ENCODE peak calls at places on chromosomes 13 and 19, in five cellular contexts. G is AG04450, U is astrocyte, R is H9, M is esophagus muscularis mucosa. E is an unnamed sample.
A peak's percentile ranks its signal among the peaks of the same experiment; 100 is the strongest.

GRCh38 chr13:52906122-52906903 is 57.9 kb upstream of the PCDH8 start:
- DNase-seq in U (no peak), G (no peak), R (peak; percentile 51), M (no peak), E (no peak)

GRCh38 chr13:83867708-83868107 is 14.6 kb downstream of the SLITRK1 start:
- DNase-seq in G (no peak), R (peak; percentile 30), M (no peak), U (no peak), E (no peak)

GRCh38 chr13:36966404-36966803 is 32.7 kb downstream of the ALG5 start:
- DNase-seq in M (no peak), R (no peak), G (no peak), U (no peak), E (no peak)

GRCh38 chr13:76637651-76638111 is 248.5 kb downstream of the KCTD12 start:
- DNase-seq in M (no peak), R (no peak), G (no peak), U (peak; percentile 12), E (no peak)

GRCh38 chr19:367561-367960 is 23.0 kb upstream of the MIER2 start:
- DNase-seq in G (no peak), U (no peak), M (no peak), R (peak; percentile 16), E (no peak)

GRCh38 chr13:49622174-49622946 is 5.9 kb upstream of the ARL11 start:
- DNase-seq in U (no peak), G (no peak), M (no peak), R (no peak), E (no peak)

GRCh38 chr19:53865523-53865917 is 2.2 kb upstream of the MYADM start:
- DNase-seq in G (no peak), M (no peak), R (no peak), U (no peak), E (no peak)

GRCh38 chr19:46786236-46787039 is 2.0 kb downstream of the SLC1A5 start:
- DNase-seq in R (no peak), U (peak; percentile 67), G (peak; percentile 66), M (peak; percentile 94), E (peak; percentile 57)

GRCh38 chr13:49641810-49642291 is 13.5 kb downstream of the ARL11 start:
- DNase-seq in R (no peak), U (peak; percentile 79), G (peak; percentile 61), M (no peak), E (no peak)

GRCh38 chr13:28622286-28622685 is 36.6 kb upstream of the POMP start:
- DNase-seq in G (no peak), U (no peak), M (no peak), R (no peak), E (no peak)

GRCh38 chr19:4267901-4268815 is 10.9 kb upstream of the SHD start:
- DNase-seq in M (no peak), U (no peak), R (no peak), G (no peak), E (no peak)

GRCh38 chr19:16915135-16915534 is 26.3 kb downstream of the F2RL3 start:
- DNase-seq in G (no peak), R (no peak), U (no peak), M (no peak), E (no peak)
- H3K9me3 ChIP-seq in G (peaks cover 58% of the 10 kb centered on the region), R (peaks cover 7% of the 10 kb centered on the region), U (peaks cover 7% of the 10 kb centered on the region), M (no peaks in the 10 kb centered on the region), E (peaks cover 3% of the 10 kb centered on the region)

GRCh38 chr19:27770095-27770494 is 1442.9 kb downstream of the UQCRFS1 start:
- DNase-seq in M (no peak), U (no peak), R (no peak), G (no peak), E (no peak)
- H3K9me3 ChIP-seq in M (no peaks in the 10 kb centered on the region), U (peaks cover 18% of the 10 kb centered on the region), R (peaks cover 33% of the 10 kb centered on the region), G (peaks cover 68% of the 10 kb centered on the region), E (peaks cover 4% of the 10 kb centered on the region)

GRCh38 chr19:21519488-21519887 is 14.1 kb downstream of the ZNF429 start:
- DNase-seq in U (no peak), M (no peak), G (no peak), R (no peak), E (no peak)
- H3K9me3 ChIP-seq in U (peaks cover 14% of the 10 kb centered on the region), M (no peaks in the 10 kb centered on the region), G (peaks cover 33% of the 10 kb centered on the region), R (peaks cover 36% of the 10 kb centered on the region), E (peaks cover 22% of the 10 kb centered on the region)

DNA sequence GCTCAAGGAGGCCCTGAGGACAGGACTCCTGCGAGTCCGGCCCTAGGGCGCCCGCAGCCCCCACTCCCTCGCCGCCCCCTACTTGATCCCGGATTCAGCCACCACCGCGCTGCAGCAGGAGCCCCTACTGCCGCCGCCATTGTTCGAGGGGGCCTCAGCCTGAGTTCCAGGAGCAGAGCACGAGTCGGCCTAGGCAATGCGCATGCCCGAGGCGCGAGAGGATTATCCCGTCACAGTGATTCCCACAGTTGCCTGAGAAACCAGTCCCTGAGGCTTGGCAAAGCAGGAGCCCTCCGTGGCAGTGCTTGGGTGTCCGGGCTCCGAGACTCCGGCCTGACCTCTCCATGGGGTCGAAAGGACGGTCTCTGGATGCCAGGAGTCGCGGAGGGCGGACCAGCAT is 68.4 kb upstream of the ZNF420 start:
- DNase-seq in G (no peak), M (no peak), U (no peak), R (no peak), E (no peak)
- H3K9me3 ChIP-seq in G (peaks cover 83% of the 10 kb centered on the region), M (no peaks in the 10 kb centered on the region), U (peaks cover 34% of the 10 kb centered on the region), R (peaks cover 81% of the 10 kb centered on the region), E (no peaks in the 10 kb centered on the region)

E was measured in T-helper 17 cell.